ENCODE peak calls at places on chromosomes 13 and 19, in seven cellular contexts. H is K562, G is HCT116, P is endothelial cell of umbilical vein, Y is H1, R is SK-N-SH, M is HepG2. Z is an unnamed sample.

GRCh38 chr13:62551588-62551987 is 1135.9 kb upstream of the PCDH20 start:
- DNase-seq in H (no peak), G (no peak), P (no peak), R (no peak), Y (no peak), M (no peak), Z (no peak)

GRCh38 chr19:5045956-5046338 is 77.0 kb downstream of the KDM4B start:
- DNase-seq in Y (no peak), G (no peak), H (no peak), P (no peak), R (no peak), M (no peak), Z (no peak)

GRCh38 chr19:55340144-55340783 is 588 bp downstream of the KMT5C start:
- DNase-seq in Y (no peak), R (peak; percentile 63), H (peak; percentile 69), M (no peak), P (no peak), G (no peak), Z (no peak)

GRCh38 chr19:16751701-16752100 is 32.1 kb downstream of the NWD1 start:
- DNase-seq in P (no peak), G (no peak), Y (no peak), R (no peak), M (no peak), H (no peak), Z (no peak)

GRCh38 chr19:2552859-2553258 is 76.9 kb downstream of the GADD45B start:
- DNase-seq in R (no peak), Y (no peak), M (no peak), P (peak; percentile 56), H (peak; percentile 14), G (no peak), Z (peak; percentile 86)

GRCh38 chr13:114263590-114263989 is 17.8 kb upstream of the UPF3A start:
- DNase-seq in H (no peak), P (no peak), Y (no peak), G (no peak), R (no peak), M (no peak), Z (peak; percentile 9)

GRCh38 chr19:16135410-16136127 is 7.9 kb upstream of the HSH2D start:
- DNase-seq in R (no peak), G (no peak), Y (no peak), M (no peak), P (no peak), H (no peak), Z (no peak)

GRCh38 chr13:30340367-30341184 is 33.2 kb upstream of the KATNAL1 start:
- DNase-seq in Y (no peak), R (peak; percentile 29), M (no peak), P (no peak), G (peak; percentile 16), H (peak; percentile 67), Z (no peak)

GRCh38 chr13:32660227-32660626 is 74.0 kb downstream of the PDS5B start:
- DNase-seq in H (no peak), M (no peak), R (no peak), Y (no peak), G (no peak), P (no peak), Z (no peak)

GRCh38 chr19:13011653-13012389 is 16.5 kb downstream of the NFIX start:
- DNase-seq in M (no peak), H (no peak), Y (no peak), R (no peak), P (no peak), G (no peak), Z (no peak)

GRCh38 chr19:16882146-16882545 is 6.7 kb upstream of the F2RL3 start:
- DNase-seq in H (peak; percentile 32), G (peak; percentile 16), Y (no peak), R (no peak), M (no peak), P (no peak), Z (no peak)

GRCh38 chr13:79432086-79432485 is 26.0 kb upstream of the RBM26 start:
- DNase-seq in G (no peak), R (no peak), M (no peak), P (no peak), Y (no peak), H (no peak), Z (no peak)

GRCh38 chr13:100235311-100235901 is 146.5 kb downstream of the PCCA start:
- DNase-seq in Y (no peak), P (peak; percentile 67), H (peak; percentile 44), M (peak; percentile 60), G (peak; percentile 45), R (peak; percentile 51), Z (no peak)

GRCh38 chr19:31913103-31913710 is 432.2 kb upstream of the ZNF507 start:
- DNase-seq in R (no peak), G (no peak), P (no peak), Y (no peak), M (no peak), H (no peak), Z (no peak)

GRCh38 chr13:100751826-100752225 is 77.2 kb upstream of the TMTC4 start:
- DNase-seq in P (no peak), M (peak; percentile 6), R (peak; percentile 61), G (no peak), H (peak; percentile 2), Y (no peak), Z (no peak)

GRCh38 chr13:35162420-35162819 is 220.3 kb downstream of the NBEA start:
- DNase-seq in R (no peak), P (no peak), H (no peak), M (no peak), Y (no peak), G (no peak), Z (no peak)

GRCh38 chr19:31232871-31233270 is 116.4 kb downstream of the TSHZ3 start:
- DNase-seq in M (no peak), Y (no peak), G (no peak), H (no peak), P (no peak), R (no peak), Z (no peak)

GRCh38 chr19:29587059-29587458 is 19.0 kb upstream of the POP4 start:
- DNase-seq in Y (no peak), R (no peak), M (no peak), H (no peak), P (no peak), G (no peak), Z (no peak)

GRCh38 chr13:23087884-23088283 is 92.9 kb upstream of the SGCG start:
- DNase-seq in P (no peak), H (peak; percentile 50), Y (no peak), M (peak; percentile 23), G (peak; percentile 35), R (peak; percentile 34), Z (no peak)

GRCh38 chr13:75165543-75166230 is 316.3 kb downstream of the TBC1D4 start:
- DNase-seq in P (no peak), H (no peak), G (no peak), R (no peak), Y (no peak), M (no peak), Z (no peak)

GRCh38 chr19:8489591-8490394 is 12.6 kb downstream of the PRAM1 start:
- DNase-seq in P (no peak), Y (no peak), R (no peak), H (no peak), G (no peak), M (no peak), Z (no peak)

GRCh38 chr19:1953441-1954094 is 12.6 kb downstream of the CSNK1G2 start:
- DNase-seq in R (no peak), H (no peak), G (no peak), P (no peak), M (no peak), Y (no peak), Z (no peak)

DNA sequence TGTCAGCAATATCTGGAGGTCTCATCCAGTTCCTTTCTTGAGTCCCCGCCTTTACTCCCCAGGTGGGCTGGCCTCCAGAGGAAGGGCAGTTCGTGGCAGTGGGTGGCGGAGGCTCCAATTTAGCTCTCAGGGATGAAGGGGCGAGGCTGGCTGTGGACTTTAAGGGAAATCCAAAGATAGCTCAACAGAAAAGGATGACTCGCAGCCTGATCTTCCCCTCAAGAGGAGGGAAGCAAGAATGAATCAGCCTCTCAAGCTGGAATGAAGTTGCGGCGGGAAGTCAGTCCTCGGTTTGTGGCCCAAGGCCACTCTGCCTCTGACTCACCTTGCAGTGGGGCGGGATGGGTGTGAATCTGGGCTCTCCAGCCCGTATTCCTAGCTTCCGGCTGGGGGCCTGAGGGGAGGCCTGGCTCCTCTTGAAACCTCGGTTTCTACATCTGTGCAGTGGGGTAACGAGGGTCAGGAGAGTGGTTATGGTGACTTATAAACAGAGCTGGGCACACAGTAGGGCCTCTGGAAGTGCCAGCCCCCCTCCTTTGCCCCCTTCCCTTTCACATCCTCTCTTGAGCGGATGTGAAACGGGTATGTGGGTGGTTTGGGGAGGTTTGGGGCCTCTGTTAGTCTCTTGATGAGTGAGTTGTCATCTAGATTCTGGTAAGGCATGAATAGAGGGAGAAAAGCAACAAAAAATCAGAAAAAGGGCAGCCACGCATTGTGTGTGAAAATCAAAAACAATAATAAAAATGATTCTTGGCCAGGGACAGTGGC is 10.5 kb upstream of the SMG9 start:
- DNase-seq in M (peak; percentile 30), P (peak; percentile 68), G (peak; percentile 93), Y (no peak), H (peak; percentile 80), R (no peak), Z (peak; percentile 95)
- TF ChIP-seq MAX in M (no peak), P (no peak), G (peak; percentile 82), Y (no peak), H (peak; percentile 37), R (peak; percentile 82), Z (peak; percentile 58)

GRCh38 chr19:40601061-40601973 is at the start of gene LTBP4:
- DNase-seq in R (peak; percentile 74), G (no peak), M (no peak), P (no peak), H (peak; percentile 88), Y (no peak), Z (no peak)
- H3K9ac ChIP-seq in R (no peak within 1 kb of the TSS), G (peak within 1 kb of the TSS; percentile 92), M (peak within 1 kb of the TSS; percentile 29), P (no peak within 1 kb of the TSS), H (peak within 1 kb of the TSS; percentile 93), Y (no peak within 1 kb of the TSS), Z (no peak within 1 kb of the TSS)

GRCh38 chr19:6218497-6219146 is 61.2 kb downstream of the MLLT1 start:
- DNase-seq in G (peak; percentile 51), Y (peak; percentile 70), M (peak; percentile 77), P (peak; percentile 79), R (peak; percentile 97), H (peak; percentile 87), Z (peak; percentile 35)
- TF ChIP-seq MAX in G (no peak), Y (peak; percentile 70), M (no peak), P (no peak), R (no peak), H (peak; percentile 51), Z (no peak)

DNA sequence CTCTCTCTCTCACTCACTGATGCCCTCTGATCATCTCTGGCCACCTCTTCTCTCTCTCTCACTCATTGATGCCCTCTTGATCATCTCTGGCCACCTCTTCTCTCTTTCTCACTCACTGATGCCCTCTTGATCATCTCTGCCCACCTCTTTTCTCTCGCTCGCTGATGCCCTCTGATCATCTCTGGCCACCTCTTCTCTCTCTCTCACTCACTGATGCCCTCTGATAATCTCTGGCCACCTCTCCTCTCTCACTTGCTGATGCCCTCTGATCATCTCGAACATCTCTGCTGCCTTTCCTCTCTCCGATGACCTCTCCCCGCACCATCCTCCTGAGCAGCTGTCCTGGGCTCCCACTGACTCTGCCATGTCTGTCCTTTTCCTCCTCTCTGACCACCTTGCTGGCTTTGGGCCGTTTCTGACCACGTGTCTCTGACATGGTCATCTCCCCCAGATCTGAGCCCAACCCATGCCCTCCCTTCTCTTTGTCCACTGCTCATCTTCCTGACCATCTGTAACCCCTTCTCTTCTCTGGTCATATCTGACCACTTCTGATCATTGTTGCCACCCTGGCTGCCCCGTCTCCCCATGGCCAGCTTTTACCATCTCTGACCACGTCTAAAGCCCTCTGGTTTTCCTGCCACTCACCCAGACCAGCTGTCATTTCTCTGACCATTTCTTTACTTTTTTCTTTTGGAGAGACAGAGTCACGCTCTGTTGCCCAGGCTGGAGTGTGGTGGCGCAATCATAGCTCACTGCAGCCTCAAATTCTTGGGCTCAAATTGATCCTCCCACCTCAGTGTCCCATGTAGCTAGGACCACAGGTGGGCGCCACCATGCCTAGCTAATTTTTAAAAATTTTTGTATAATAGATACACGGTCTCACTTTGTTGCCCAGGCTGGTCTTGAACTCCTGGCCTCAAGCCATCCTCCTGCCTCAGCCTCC is 2.4 kb downstream of the LRFN3 start:
- DNase-seq in M (no peak), G (no peak), P (no peak), H (no peak), Y (no peak), R (no peak), Z (no peak)
- H3K9ac ChIP-seq in M (peak overlapping the region; percentile 79), G (no peak overlapping the region), P (no peak overlapping the region), H (no peak overlapping the region), Y (no peak overlapping the region), R (no peak overlapping the region), Z (no peak overlapping the region)